ENCODE peak calls at places on chromosomes 1 and 21, in five cellular contexts. O is IMR-90, T is astrocyte of the spinal cord, C is B cell, L is fibroblast of mammary gland. V is an unnamed sample.

GRCh38 chr1:186435336-186435735 is 25.6 kb downstream of the PDC start:
- DNase-seq in L (peak; percentile 26), O (peak; percentile 42), C (no peak), T (no peak), V (no peak)

GRCh38 chr1:202577381-202577780 is 132.9 kb downstream of the SYT2 start:
- DNase-seq in C (no peak), O (peak; percentile 60), L (peak; percentile 42), T (no peak), V (no peak)

GRCh38 chr1:165580931-165581871 is 37.4 kb downstream of the LRRC52 start:
- DNase-seq in O (peak; percentile 10), L (peak; percentile 35), T (no peak), C (no peak), V (no peak)

GRCh38 chr1:958823-959729 is at the start of gene NOC2L:
- DNase-seq in C (peak; percentile 93), T (peak; percentile 90), L (peak; percentile 78), O (peak; percentile 79), V (peak; percentile 93)

GRCh38 chr1:31571340-31572295 is 4.7 kb upstream of the TINAGL1 start:
- DNase-seq in L (no peak), T (no peak), C (peak; percentile 37), O (no peak), V (no peak)

GRCh38 chr1:3457910-3458621 is 3.6 kb downstream of the ARHGEF16 start:
- DNase-seq in O (no peak), T (no peak), C (no peak), L (no peak), V (no peak)

GRCh38 chr1:242467556-242468145 is 56.8 kb downstream of the PLD5 start:
- DNase-seq in O (peak; percentile 8), C (no peak), L (peak; percentile 66), T (peak; percentile 57), V (peak; percentile 67)

GRCh38 chr21:42384184-42384583 is 11.7 kb downstream of the TMPRSS3 start:
- DNase-seq in T (no peak), L (no peak), O (no peak), C (no peak), V (no peak)

GRCh38 chr1:183622884-183623785 is 12.4 kb downstream of the ARPC5 start:
- DNase-seq in L (peak; percentile 70), T (peak; percentile 65), C (peak; percentile 65), O (peak; percentile 78), V (no peak)

GRCh38 chr1:203467550-203467921 is 8.1 kb upstream of the PRELP start:
- DNase-seq in C (no peak), O (no peak), T (no peak), L (peak; percentile 36), V (no peak)

GRCh38 chr1:200365897-200366426 is 43.9 kb downstream of the ZNF281 start:
- DNase-seq in L (no peak), C (no peak), T (no peak), O (no peak), V (no peak)

GRCh38 chr1:5857508-5858090 is 134.6 kb downstream of the NPHP4 start:
- DNase-seq in L (no peak), O (no peak), T (no peak), C (no peak), V (no peak)

GRCh38 chr1:3587133-3587733 is 24.1 kb downstream of the MEGF6 start:
- DNase-seq in O (peak; percentile 51), C (no peak), T (no peak), L (no peak), V (no peak)

GRCh38 chr1:78005755-78006154 is 1.0 kb downstream of the DNAJB4 start:
- DNase-seq in O (peak; percentile 94), C (no peak), T (peak; percentile 93), L (peak; percentile 91), V (no peak)

GRCh38 chr1:214281902-214282695 is 1.1 kb downstream of the SMYD2 start:
- DNase-seq in O (peak; percentile 69), L (peak; percentile 80), T (peak; percentile 60), C (no peak), V (no peak)

GRCh38 chr1:228668553-228669400 is 66.5 kb upstream of the RHOU start:
- DNase-seq in O (peak; percentile 42), T (no peak), L (peak; percentile 50), C (no peak), V (no peak)

GRCh38 chr1:47669081-47669585 is 231.3 kb downstream of the FOXD2 start:
- DNase-seq in C (peak; percentile 5), L (no peak), O (no peak), T (no peak), V (no peak)

GRCh38 chr1:24925082-24925779 is 4.8 kb downstream of the RUNX3 start:
- DNase-seq in L (no peak), C (peak; percentile 76), T (no peak), O (no peak), V (no peak)

GRCh38 chr1:20891091-20891490 is 104.0 kb upstream of the HP1BP3 start:
- DNase-seq in T (no peak), O (peak; percentile 12), L (peak; percentile 49), C (no peak), V (no peak)

GRCh38 chr1:25577151-25577920 is 33.9 kb downstream of the LDLRAP1 start:
- DNase-seq in C (no peak), O (no peak), T (no peak), L (no peak), V (no peak)

GRCh38 chr1:38577937-38578443 is 281.6 kb downstream of the RRAGC start:
- DNase-seq in L (no peak), C (no peak), T (no peak), O (no peak), V (peak; percentile 46)

GRCh38 chr1:44631647-44632510 is 42.4 kb downstream of the TMEM53 start:
- DNase-seq in O (peak; percentile 81), T (peak; percentile 84), C (peak; percentile 90), L (peak; percentile 85), V (peak; percentile 89)

GRCh38 chr1:21251773-21252471 is 38.3 kb downstream of the ECE1 start:
- DNase-seq in T (peak; percentile 96), O (peak; percentile 96), C (no peak), L (peak; percentile 92), V (no peak)

GRCh38 chr1:204366759-204367158 is 7.0 kb upstream of the PLEKHA6 start:
- DNase-seq in L (no peak), C (no peak), O (no peak), T (no peak), V (no peak)

GRCh38 chr1:169240449-169241242 is 127.0 kb downstream of the NME7 start:
- DNase-seq in T (no peak), O (peak; percentile 44), C (no peak), L (peak; percentile 51), V (no peak)

GRCh38 chr1:155729031-155729898 is 40.4 kb downstream of the DAP3 start:
- DNase-seq in L (peak; percentile 75), T (peak; percentile 64), C (peak; percentile 59), O (peak; percentile 69), V (peak; percentile 22)
- TF ChIP-seq CTCF in L (peak; percentile 77), T (peak; percentile 78), C (peak; percentile 74), O (peak; percentile 56), V (peak; percentile 76)

GRCh38 chr1:246642719-246643118 is 76.5 kb downstream of the CNST start:
- DNase-seq in T (no peak), L (no peak), O (no peak), C (no peak), V (no peak)

GRCh38 chr1:246651012-246651411 is 73.2 kb upstream of the SCCPDH start:
- DNase-seq in L (no peak), C (no peak), O (no peak), T (no peak), V (no peak)

GRCh38 chr1:246647513-246647912 is 76.7 kb upstream of the SCCPDH start:
- DNase-seq in O (peak; percentile 60), C (no peak), T (peak; percentile 31), L (peak; percentile 43), V (no peak)

GRCh38 chr1:246641394-246641793 is 75.1 kb downstream of the CNST start:
- DNase-seq in L (no peak), T (no peak), C (no peak), O (no peak), V (no peak)

DNA sequence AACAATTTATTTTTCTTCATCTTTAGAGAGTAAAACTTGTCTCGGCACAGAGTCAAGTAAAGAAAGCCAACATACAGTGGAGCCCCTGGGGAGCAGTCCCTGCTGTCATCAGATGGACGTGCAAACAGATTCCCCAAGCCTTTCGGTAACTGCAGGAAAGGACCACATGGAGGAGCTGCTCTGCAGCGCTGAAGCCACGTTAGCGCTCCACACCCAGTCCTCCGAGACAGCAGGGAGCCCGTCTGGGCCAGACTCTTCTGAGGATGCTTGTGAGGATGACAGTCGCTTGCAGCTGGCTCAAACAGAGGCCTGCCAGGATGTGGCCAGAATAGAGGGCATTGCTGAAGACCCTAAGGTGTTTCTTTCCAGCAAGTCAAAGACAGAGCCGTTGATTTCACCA is 77.1 kb upstream of the SCCPDH start:
- DNase-seq in C (no peak), O (peak; percentile 71), L (peak; percentile 73), T (peak; percentile 66), V (no peak)
- TF ChIP-seq CTCF in C (no peak), O (peak; percentile 57), L (peak; percentile 65), T (peak; percentile 83), V (no peak)

DNA sequence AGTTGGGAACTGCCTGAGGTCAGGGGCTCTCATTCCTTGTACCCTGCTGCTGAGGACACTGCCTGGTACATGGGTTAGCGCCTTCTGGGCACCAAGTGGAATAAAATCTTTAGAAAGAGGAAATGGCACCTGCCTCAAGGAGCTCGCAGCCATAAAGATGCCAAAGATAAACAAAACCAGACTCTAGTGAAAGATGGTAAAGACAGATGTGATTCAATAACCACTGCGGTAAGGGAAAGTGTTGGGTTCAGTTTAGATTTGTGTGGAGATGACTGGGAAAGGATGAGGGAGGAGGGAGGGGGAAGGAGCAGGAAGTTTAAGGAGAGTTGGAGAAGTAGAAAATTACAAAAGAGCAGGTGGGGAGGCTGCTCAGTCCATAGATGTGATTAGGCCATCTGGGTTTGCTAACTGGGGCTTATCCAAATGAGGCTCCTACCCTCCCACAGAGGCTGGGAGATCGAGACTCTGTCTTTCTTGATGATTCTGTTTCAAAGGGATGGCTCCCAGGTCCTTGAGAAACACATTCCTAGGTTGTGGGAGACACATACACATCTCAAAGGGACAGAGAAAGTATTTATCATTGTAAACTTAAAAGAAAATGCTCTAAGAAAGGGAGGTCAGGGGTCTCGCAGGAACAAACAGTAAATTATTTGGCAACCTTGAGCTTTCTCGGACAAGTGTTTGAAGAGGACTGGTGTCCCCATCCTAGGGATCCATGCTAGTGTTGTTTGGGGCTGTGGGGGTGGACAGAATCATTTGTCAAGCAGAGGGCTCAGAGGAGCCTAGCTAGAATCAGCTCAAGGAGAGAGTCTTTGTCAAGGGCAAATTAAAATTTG is 65.7 kb upstream of the MORC3 start:
- DNase-seq in O (peak; percentile 37), T (no peak), C (peak; percentile 46), L (no peak), V (no peak)
- TF ChIP-seq CTCF in O (no peak), T (no peak), C (no peak), L (no peak), V (no peak)

DNA sequence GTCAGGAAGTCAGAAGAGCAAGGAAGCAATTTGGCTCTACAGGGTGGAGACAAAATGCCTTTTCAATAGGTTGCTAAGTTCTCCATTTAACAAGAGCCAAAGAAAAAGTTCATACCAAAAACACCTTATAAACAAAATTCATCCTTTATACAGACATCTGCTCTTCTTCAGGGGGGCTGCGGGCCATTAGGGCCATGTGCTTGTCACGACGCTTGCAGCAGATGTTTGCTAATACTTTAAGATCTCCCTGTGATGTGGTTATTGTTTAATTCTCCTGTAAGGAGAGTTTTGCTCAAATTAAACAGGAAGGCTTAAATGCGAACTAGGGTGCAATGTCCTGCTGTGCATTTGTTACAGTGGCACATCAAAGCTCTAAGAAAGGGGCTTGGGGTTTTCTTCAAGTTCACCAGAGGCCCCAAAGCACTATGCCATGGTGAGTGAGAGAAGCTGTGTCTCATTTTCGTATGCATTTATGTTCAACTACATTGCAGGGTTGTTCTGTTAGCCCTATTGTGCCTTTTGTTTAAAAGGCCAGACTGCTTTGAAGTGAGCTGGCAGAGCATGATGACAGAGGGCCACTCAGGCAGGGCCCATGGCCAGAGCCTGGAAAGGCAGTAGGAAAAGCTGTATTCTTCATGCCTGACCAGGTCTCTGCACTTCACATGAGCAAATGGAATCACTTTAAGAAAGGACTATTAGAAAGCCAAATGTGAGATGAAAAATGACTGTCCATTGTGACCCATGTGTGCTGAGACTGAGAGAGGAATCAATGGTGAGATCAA is 24.8 kb upstream of the NTPCR start:
- DNase-seq in T (peak; percentile 19), O (no peak), L (no peak), C (no peak), V (no peak)
- TF ChIP-seq CTCF in T (no peak), O (no peak), L (no peak), C (no peak), V (no peak)